ENCODE peak calls at places on chromosomes 5 and 9, in seven cellular contexts. One of them, this sample, is unnamed.
A peak's percentile ranks its signal among the peaks of the same experiment; 100 is the strongest.

GRCh38 chr5:21820527-21820926 is 1032.6 kb downstream of the CDH12 start:
- DNase-seq in nucleus accumbens: no peak
- DNase-seq in G401: no peak
- DNase-seq in BJ: no peak
- DNase-seq in ELR: peak; percentile 36
- DNase-seq in HT1080: no peak
- DNase-seq in HTR-8/SVneo: no peak
- DNase-seq in this sample: no peak

GRCh38 chr5:14250094-14250777 is 107.1 kb downstream of the TRIO start:
- DNase-seq in nucleus accumbens: peak; percentile 61
- DNase-seq in HTR-8/SVneo: no peak
- DNase-seq in ELR: no peak
- DNase-seq in HT1080: no peak
- DNase-seq in BJ: no peak
- DNase-seq in G401: peak; percentile 97
- DNase-seq in this sample: peak; percentile 48

GRCh38 chr5:39616131-39616530 is 191.4 kb upstream of the DAB2 start:
- DNase-seq in nucleus accumbens: no peak
- DNase-seq in HTR-8/SVneo: no peak
- DNase-seq in HT1080: no peak
- DNase-seq in ELR: no peak
- DNase-seq in BJ: no peak
- DNase-seq in G401: no peak
- DNase-seq in this sample: no peak

GRCh38 chr5:96517294-96517693 is 84.2 kb upstream of the PCSK1 start:
- DNase-seq in nucleus accumbens: no peak
- DNase-seq in ELR: no peak
- DNase-seq in BJ: no peak
- DNase-seq in HTR-8/SVneo: no peak
- DNase-seq in HT1080: no peak
- DNase-seq in G401: no peak
- DNase-seq in this sample: no peak

GRCh38 chr9:7300484-7300883 is 499.1 kb downstream of the DMAC1 start:
- DNase-seq in G401: no peak
- DNase-seq in HT1080: no peak
- DNase-seq in BJ: no peak
- DNase-seq in ELR: no peak
- DNase-seq in HTR-8/SVneo: no peak
- DNase-seq in nucleus accumbens: no peak
- DNase-seq in this sample: no peak

GRCh38 chr5:123340928-123341327 is 82.3 kb downstream of the CEP120 start:
- DNase-seq in G401: no peak
- DNase-seq in nucleus accumbens: no peak
- DNase-seq in HT1080: no peak
- DNase-seq in HTR-8/SVneo: no peak
- DNase-seq in ELR: no peak
- DNase-seq in BJ: no peak
- DNase-seq in this sample: no peak

GRCh38 chr5:1182633-1183423 is 18.6 kb upstream of the SLC6A19 start:
- DNase-seq in BJ: no peak
- DNase-seq in nucleus accumbens: peak; percentile 54
- DNase-seq in HTR-8/SVneo: no peak
- DNase-seq in HT1080: no peak
- DNase-seq in G401: no peak
- DNase-seq in ELR: no peak
- DNase-seq in this sample: no peak

GRCh38 chr5:163696270-163696887 is 191.0 kb downstream of the MAT2B start:
- DNase-seq in ELR: peak; percentile 84
- DNase-seq in HT1080: peak; percentile 85
- DNase-seq in nucleus accumbens: no peak
- DNase-seq in HTR-8/SVneo: peak; percentile 60
- DNase-seq in G401: peak; percentile 66
- DNase-seq in BJ: peak; percentile 16
- DNase-seq in this sample: peak; percentile 60

GRCh38 chr5:174151579-174152181 is 106.2 kb downstream of the NSG2 start:
- DNase-seq in BJ: no peak
- DNase-seq in nucleus accumbens: no peak
- DNase-seq in HTR-8/SVneo: no peak
- DNase-seq in ELR: no peak
- DNase-seq in G401: no peak
- DNase-seq in HT1080: no peak
- DNase-seq in this sample: no peak

GRCh38 chr5:6181147-6181729 is 197.1 kb downstream of the MED10 start:
- DNase-seq in ELR: no peak
- DNase-seq in HTR-8/SVneo: no peak
- DNase-seq in HT1080: no peak
- DNase-seq in BJ: no peak
- DNase-seq in G401: no peak
- DNase-seq in nucleus accumbens: no peak
- DNase-seq in this sample: no peak

GRCh38 chr9:86705474-86705873 is 241.8 kb downstream of the GAS1 start:
- DNase-seq in HTR-8/SVneo: no peak
- DNase-seq in nucleus accumbens: no peak
- DNase-seq in G401: no peak
- DNase-seq in HT1080: no peak
- DNase-seq in ELR: peak; percentile 47
- DNase-seq in BJ: no peak
- DNase-seq in this sample: no peak

GRCh38 chr5:93791520-93791972 is 50.1 kb upstream of the POU5F2 start:
- DNase-seq in HTR-8/SVneo: no peak
- DNase-seq in nucleus accumbens: no peak
- DNase-seq in ELR: no peak
- DNase-seq in BJ: no peak
- DNase-seq in HT1080: no peak
- DNase-seq in G401: no peak
- DNase-seq in this sample: no peak

GRCh38 chr5:95471447-95471846 is 80.3 kb downstream of the FAM81B start:
- DNase-seq in BJ: no peak
- DNase-seq in HT1080: no peak
- DNase-seq in HTR-8/SVneo: no peak
- DNase-seq in G401: peak; percentile 74
- DNase-seq in nucleus accumbens: no peak
- DNase-seq in ELR: no peak
- DNase-seq in this sample: no peak

GRCh38 chr5:43601454-43602260 is 1.3 kb upstream of the NNT start:
- DNase-seq in BJ: no peak
- DNase-seq in HTR-8/SVneo: peak; percentile 54
- DNase-seq in G401: no peak
- DNase-seq in HT1080: peak; percentile 62
- DNase-seq in ELR: peak; percentile 78
- DNase-seq in nucleus accumbens: no peak
- DNase-seq in this sample: no peak

GRCh38 chr9:96279927-96280326 is 22.0 kb downstream of the HSD17B3 start:
- DNase-seq in HT1080: no peak
- DNase-seq in BJ: no peak
- DNase-seq in G401: no peak
- DNase-seq in ELR: no peak
- DNase-seq in nucleus accumbens: no peak
- DNase-seq in HTR-8/SVneo: no peak
- DNase-seq in this sample: no peak